ENCODE peak calls at places on chromosomes 16 and 17, in seven cellular contexts. A is A549, H is K562, P is HCT116, T is H1, D is HepG2, E is NB4. R is an unnamed sample.

GRCh38 chr16:82643136-82643535 is 16.4 kb downstream of the CDH13 start:
- DNase-seq in A (no peak), H (no peak), P (no peak), T (no peak), D (no peak), E (no peak), R (no peak)

GRCh38 chr16:50478773-50479149 is 69.4 kb upstream of the NKD1 start:
- DNase-seq in A (no peak), H (no peak), P (no peak), T (no peak), D (no peak), E (peak; percentile 30), R (no peak)

GRCh38 chr17:38724337-38724988 is 5.7 kb upstream of the CISD3 start:
- DNase-seq in A (no peak), H (no peak), P (no peak), T (no peak), D (no peak), E (no peak), R (peak; percentile 50)

GRCh38 chr16:17836868-17837602 is 366.3 kb upstream of the XYLT1 start:
- DNase-seq in A (peak; percentile 58), H (peak; percentile 7), P (peak; percentile 54), T (peak; percentile 67), D (peak; percentile 18), E (peak; percentile 31), R (no peak)

GRCh38 chr16:29649560-29650494 is 13.2 kb upstream of the SPN start:
- DNase-seq in A (no peak), H (no peak), P (no peak), T (no peak), D (no peak), E (peak; percentile 78), R (no peak)

GRCh38 chr17:48048321-48049140 is at the start of gene NFE2L1:
- DNase-seq in A (peak; percentile 97), H (peak; percentile 89), P (peak; percentile 96), T (peak; percentile 75), D (peak; percentile 91), E (peak; percentile 94), R (peak; percentile 89)

GRCh38 chr16:71359431-71359830 is 908 bp downstream of the CALB2 start:
- DNase-seq in A (no peak), H (no peak), P (no peak), T (no peak), D (no peak), E (no peak), R (no peak)

GRCh38 chr17:52124993-52125392 is 33.5 kb downstream of the CA10 start:
- DNase-seq in A (no peak), H (no peak), P (no peak), T (no peak), D (no peak), E (no peak), R (no peak)

GRCh38 chr17:64202683-64203430 is 60.2 kb downstream of the TEX2 start:
- DNase-seq in A (no peak), H (no peak), P (no peak), T (no peak), D (peak; percentile 55), E (no peak), R (no peak)

GRCh38 chr17:8826808-8827435 is 27.8 kb upstream of the MFSD6L start:
- DNase-seq in A (no peak), H (no peak), P (no peak), T (no peak), D (no peak), E (no peak), R (no peak)

GRCh38 chr16:10618710-10619209 is 38.4 kb upstream of the EMP2 start:
- DNase-seq in A (no peak), H (no peak), P (no peak), T (no peak), D (no peak), E (no peak), R (no peak)

GRCh38 chr17:68095205-68095811 is 59.8 kb downstream of the KPNA2 start:
- DNase-seq in A (no peak), H (no peak), P (no peak), T (no peak), D (no peak), E (no peak), R (no peak)

GRCh38 chr16:49502136-49502881 is 128.7 kb downstream of the C16orf78 start:
- DNase-seq in A (no peak), H (no peak), P (no peak), T (no peak), D (no peak), E (peak; percentile 68), R (no peak)

GRCh38 chr16:85306071-85306792 is 194.0 kb upstream of the CIBAR2 start:
- DNase-seq in A (peak; percentile 48), H (peak; percentile 78), P (peak; percentile 65), T (no peak), D (peak; percentile 84), E (peak; percentile 92), R (peak; percentile 92)

GRCh38 chr17:2101448-2102257 is 46.8 kb downstream of the HIC1 start:
- DNase-seq in A (no peak), H (no peak), P (peak; percentile 73), T (no peak), D (no peak), E (peak; percentile 69), R (no peak)

GRCh38 chr16:81626181-81626674 is 152.9 kb upstream of the PLCG2 start:
- DNase-seq in A (no peak), H (no peak), P (no peak), T (no peak), D (no peak), E (no peak), R (no peak)

GRCh38 chr17:50843150-50843905 is 7.9 kb downstream of the WFIKKN2 start:
- DNase-seq in A (no peak), H (no peak), P (no peak), T (no peak), D (no peak), E (no peak), R (no peak)

GRCh38 chr17:34276826-34277225 is 6.8 kb downstream of the CCL7 start:
- DNase-seq in A (no peak), H (no peak), P (no peak), T (no peak), D (no peak), E (peak; percentile 33), R (no peak)

GRCh38 chr16:52924162-52924561 is 128.5 kb downstream of the CHD9NB start:
- DNase-seq in A (no peak), H (no peak), P (no peak), T (no peak), D (no peak), E (no peak), R (no peak)

GRCh38 chr16:9345046-9345445 is 253.6 kb downstream of the HAPSTR1 start:
- DNase-seq in A (no peak), H (no peak), P (no peak), T (no peak), D (no peak), E (no peak), R (no peak)

GRCh38 chr17:79563237-79564013 is 47.4 kb downstream of the RBFOX3 start:
- DNase-seq in A (peak; percentile 92), H (no peak), P (peak; percentile 61), T (no peak), D (no peak), E (no peak), R (no peak)

GRCh38 chr17:20226814-20227482 is 217.8 kb downstream of the SPECC1 start:
- DNase-seq in A (peak; percentile 80), H (peak; percentile 80), P (peak; percentile 34), T (peak; percentile 74), D (peak; percentile 50), E (peak; percentile 84), R (peak; percentile 77)

GRCh38 chr17:32342603-32343325 is 791 bp upstream of the C17orf75 start:
- DNase-seq in A (peak; percentile 43), H (no peak), P (no peak), T (no peak), D (no peak), E (no peak), R (no peak)

GRCh38 chr17:32341141-32341856 is 674 bp downstream of the C17orf75 start:
- DNase-seq in A (peak; percentile 70), H (peak; percentile 30), P (no peak), T (no peak), D (peak; percentile 58), E (peak; percentile 63), R (peak; percentile 40)

GRCh38 chr17:32345953-32346600 is 3.9 kb upstream of the ZNF207 start:
- DNase-seq in A (no peak), H (no peak), P (no peak), T (no peak), D (no peak), E (no peak), R (no peak)

DNA sequence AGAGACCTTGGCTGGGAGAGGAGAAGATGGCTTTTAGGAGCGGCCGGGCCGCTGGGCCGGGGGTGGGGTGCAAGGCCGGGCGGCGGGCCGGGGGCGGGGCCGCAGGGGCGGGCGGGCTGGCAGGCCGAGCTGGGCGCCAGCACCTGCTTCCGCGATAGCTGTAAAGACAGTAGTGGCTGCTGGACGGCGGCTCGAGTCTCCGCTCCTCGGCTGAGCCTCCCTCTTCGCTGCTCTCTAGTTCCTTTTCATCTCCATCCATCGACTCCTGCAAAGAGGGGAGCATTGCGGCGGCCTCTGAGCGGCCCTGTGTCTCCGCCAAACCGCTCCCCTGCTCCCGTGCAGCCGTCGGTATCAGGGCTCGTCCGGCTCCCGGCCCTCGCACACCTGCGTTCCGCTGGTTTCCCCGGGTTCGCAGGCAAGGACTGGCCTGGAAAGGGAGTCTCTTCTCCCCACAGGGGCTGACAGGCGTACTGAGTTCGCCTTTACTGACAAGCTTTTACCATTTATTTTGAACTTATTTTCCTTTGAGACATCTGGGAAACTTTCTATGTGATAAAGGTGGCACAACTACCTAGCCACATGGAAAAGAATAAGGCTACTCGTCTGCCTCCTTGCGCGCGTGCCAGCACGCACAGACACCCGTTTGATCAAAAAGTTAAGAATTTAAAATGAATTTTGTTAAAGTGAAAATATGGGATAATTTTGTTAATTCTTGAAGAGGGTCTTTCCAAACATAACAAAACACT is at the start of gene C17orf75:
- DNase-seq in A (peak; percentile 90), H (peak; percentile 81), P (peak; percentile 63), T (no peak), D (peak; percentile 73), E (peak; percentile 92), R (peak; percentile 73)
- TF ChIP-seq MAX in A (peak; percentile 93), H (no peak), P (peak; percentile 73), T (peak; percentile 80), D (peak; percentile 77), E (peak; percentile 77), R (no peak)

GRCh38 chr17:76270127-76270592 is 5.0 kb downstream of the UBALD2 start:
- DNase-seq in A (no peak), H (peak; percentile 82), P (no peak), T (no peak), D (no peak), E (no peak), R (no peak)
- TF ChIP-seq POLR2A in A (no peak), H (no peak), P (no peak), T (no peak), D (no peak), E (no peak), R (no peak)

DNA sequence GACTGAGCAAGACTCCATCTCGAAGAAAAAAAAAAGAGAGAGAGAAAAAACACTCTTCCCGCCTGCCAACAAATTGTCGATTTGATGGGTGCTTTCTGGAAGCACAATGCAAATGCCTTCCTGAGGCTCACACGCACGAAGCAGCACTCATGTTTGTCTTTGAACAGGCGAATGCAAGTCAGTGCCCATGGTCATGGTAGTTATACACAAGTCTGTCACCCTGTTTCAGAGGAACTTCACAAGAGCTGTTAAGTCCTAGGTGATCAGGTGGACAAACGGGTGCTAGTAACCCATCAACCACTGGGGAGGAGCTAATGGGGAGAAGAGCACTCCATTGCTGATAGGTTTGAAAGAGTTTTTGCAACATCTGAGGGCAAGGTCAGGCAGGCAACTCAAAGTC is 6.5 kb upstream of the DNAI2 start:
- DNase-seq in A (no peak), H (no peak), P (no peak), T (no peak), D (no peak), E (no peak), R (no peak)
- TF ChIP-seq MAX in A (no peak), H (no peak), P (no peak), T (no peak), D (no peak), E (no peak), R (no peak)

GRCh38 chr16:47460755-47461597 is at the start of the genes ITFG1 and PHKB:
- DNase-seq in A (peak; percentile 94), H (peak; percentile 90), P (peak; percentile 86), T (peak; percentile 67), D (peak; percentile 92), E (peak; percentile 98), R (peak; percentile 90)
- TF ChIP-seq POLR2A in A (peak; percentile 66), H (peak; percentile 91), P (peak; percentile 74), T (peak; percentile 76), D (peak; percentile 80), E (peak; percentile 54), R (peak; percentile 82)

R was measured in endothelial cell of umbilical vein.